ENCODE peak calls at places on chromosomes 2 and 18, in eight cellular contexts. One of them, this sample, is unnamed.

GRCh38 chr2:189362283-189362682 is 79.0 kb upstream of the WDR75 start:
- DNase-seq in bronchial epithelial cell: no peak
- DNase-seq in dorsolateral prefrontal cortex: no peak
- DNase-seq in foreskin fibroblast: no peak
- DNase-seq in cardiac fibroblast: no peak
- DNase-seq in ovary: no peak
- DNase-seq in fibroblast of pulmonary artery: no peak
- DNase-seq in A673: no peak
- DNase-seq in this sample: no peak

GRCh38 chr2:165497659-165498306 is 28.3 kb downstream of the CSRNP3 start:
- DNase-seq in bronchial epithelial cell: no peak
- DNase-seq in dorsolateral prefrontal cortex: no peak
- DNase-seq in foreskin fibroblast: no peak
- DNase-seq in cardiac fibroblast: no peak
- DNase-seq in ovary: no peak
- DNase-seq in fibroblast of pulmonary artery: no peak
- DNase-seq in A673: no peak
- DNase-seq in this sample: no peak

GRCh38 chr2:118851650-118852049 is 4.2 kb upstream of the EN1 start:
- DNase-seq in bronchial epithelial cell: no peak
- DNase-seq in dorsolateral prefrontal cortex: no peak
- DNase-seq in foreskin fibroblast: no peak
- DNase-seq in cardiac fibroblast: no peak
- DNase-seq in ovary: no peak
- DNase-seq in fibroblast of pulmonary artery: no peak
- DNase-seq in A673: no peak
- DNase-seq in this sample: no peak

GRCh38 chr2:45264227-45265225 is 255.3 kb upstream of the SIX2 start:
- DNase-seq in bronchial epithelial cell: peak; percentile 42
- DNase-seq in dorsolateral prefrontal cortex: no peak
- DNase-seq in foreskin fibroblast: peak; percentile 49
- DNase-seq in cardiac fibroblast: no peak
- DNase-seq in ovary: no peak
- DNase-seq in fibroblast of pulmonary artery: no peak
- DNase-seq in A673: no peak
- DNase-seq in this sample: peak; percentile 90

GRCh38 chr2:141468746-141469145 is 662.1 kb downstream of the LRP1B start:
- DNase-seq in bronchial epithelial cell: peak; percentile 22
- DNase-seq in dorsolateral prefrontal cortex: no peak
- DNase-seq in foreskin fibroblast: no peak
- DNase-seq in cardiac fibroblast: no peak
- DNase-seq in ovary: no peak
- DNase-seq in fibroblast of pulmonary artery: no peak
- DNase-seq in A673: no peak
- DNase-seq in this sample: no peak

GRCh38 chr2:60119778-60120177 is 433.7 kb downstream of the BCL11A start:
- DNase-seq in bronchial epithelial cell: peak; percentile 10
- DNase-seq in dorsolateral prefrontal cortex: no peak
- DNase-seq in foreskin fibroblast: no peak
- DNase-seq in cardiac fibroblast: no peak
- DNase-seq in ovary: no peak
- DNase-seq in fibroblast of pulmonary artery: no peak
- DNase-seq in A673: no peak
- DNase-seq in this sample: no peak

GRCh38 chr2:221334466-221334865 is 237.6 kb downstream of the EPHA4 start:
- DNase-seq in bronchial epithelial cell: no peak
- DNase-seq in dorsolateral prefrontal cortex: no peak
- DNase-seq in foreskin fibroblast: no peak
- DNase-seq in cardiac fibroblast: no peak
- DNase-seq in ovary: no peak
- DNase-seq in fibroblast of pulmonary artery: no peak
- DNase-seq in A673: no peak
- DNase-seq in this sample: no peak

GRCh38 chr2:17398770-17399169 is 119.5 kb downstream of the RAD51AP2 start:
- DNase-seq in bronchial epithelial cell: no peak
- DNase-seq in dorsolateral prefrontal cortex: no peak
- DNase-seq in foreskin fibroblast: no peak
- DNase-seq in cardiac fibroblast: no peak
- DNase-seq in ovary: no peak
- DNase-seq in fibroblast of pulmonary artery: no peak
- DNase-seq in A673: no peak
- DNase-seq in this sample: no peak

GRCh38 chr2:105896765-105897163 is 152.1 kb downstream of the NCK2 start:
- DNase-seq in bronchial epithelial cell: no peak
- DNase-seq in dorsolateral prefrontal cortex: no peak
- DNase-seq in foreskin fibroblast: no peak
- DNase-seq in cardiac fibroblast: no peak
- DNase-seq in ovary: no peak
- DNase-seq in fibroblast of pulmonary artery: no peak
- DNase-seq in A673: no peak
- DNase-seq in this sample: no peak

GRCh38 chr2:83342860-83343329 is 1116.2 kb downstream of the SUCLG1 start:
- DNase-seq in bronchial epithelial cell: no peak
- DNase-seq in dorsolateral prefrontal cortex: no peak
- DNase-seq in foreskin fibroblast: no peak
- DNase-seq in cardiac fibroblast: no peak
- DNase-seq in ovary: no peak
- DNase-seq in fibroblast of pulmonary artery: no peak
- DNase-seq in A673: no peak
- DNase-seq in this sample: no peak

GRCh38 chr2:120934891-120935338 is 199.2 kb downstream of the GLI2 start:
- DNase-seq in bronchial epithelial cell: peak; percentile 94
- DNase-seq in dorsolateral prefrontal cortex: no peak
- DNase-seq in foreskin fibroblast: peak; percentile 92
- DNase-seq in cardiac fibroblast: peak; percentile 63
- DNase-seq in ovary: no peak
- DNase-seq in fibroblast of pulmonary artery: peak; percentile 72
- DNase-seq in A673: peak; percentile 48
- DNase-seq in this sample: peak; percentile 93

GRCh38 chr2:159922563-159922962 is 124.6 kb upstream of the CD302 start:
- DNase-seq in bronchial epithelial cell: peak; percentile 31
- DNase-seq in dorsolateral prefrontal cortex: no peak
- DNase-seq in foreskin fibroblast: peak; percentile 42
- DNase-seq in cardiac fibroblast: no peak
- DNase-seq in ovary: no peak
- DNase-seq in fibroblast of pulmonary artery: no peak
- DNase-seq in A673: no peak
- DNase-seq in this sample: peak; percentile 61

GRCh38 chr18:28112056-28112470 is 64.9 kb downstream of the CDH2 start:
- DNase-seq in bronchial epithelial cell: peak; percentile 79
- DNase-seq in dorsolateral prefrontal cortex: no peak
- DNase-seq in foreskin fibroblast: peak; percentile 70
- DNase-seq in cardiac fibroblast: peak; percentile 70
- DNase-seq in ovary: no peak
- DNase-seq in fibroblast of pulmonary artery: peak; percentile 73
- DNase-seq in A673: no peak
- DNase-seq in this sample: peak; percentile 73

GRCh38 chr18:60117321-60117720 is 217.5 kb downstream of the PMAIP1 start:
- DNase-seq in bronchial epithelial cell: no peak
- DNase-seq in dorsolateral prefrontal cortex: no peak
- DNase-seq in foreskin fibroblast: no peak
- DNase-seq in cardiac fibroblast: no peak
- DNase-seq in ovary: no peak
- DNase-seq in fibroblast of pulmonary artery: no peak
- DNase-seq in A673: no peak
- DNase-seq in this sample: no peak

GRCh38 chr2:15425707-15426106 is 135.4 kb downstream of the NBAS start:
- DNase-seq in bronchial epithelial cell: no peak
- DNase-seq in dorsolateral prefrontal cortex: no peak
- DNase-seq in foreskin fibroblast: no peak
- DNase-seq in cardiac fibroblast: no peak
- DNase-seq in ovary: no peak
- DNase-seq in fibroblast of pulmonary artery: no peak
- DNase-seq in A673: no peak
- DNase-seq in this sample: no peak

GRCh38 chr18:61854578-61854977 is 38.2 kb downstream of the RNF152 start:
- DNase-seq in bronchial epithelial cell: peak; percentile 82
- DNase-seq in dorsolateral prefrontal cortex: no peak
- DNase-seq in foreskin fibroblast: no peak
- DNase-seq in cardiac fibroblast: peak; percentile 17
- DNase-seq in ovary: no peak
- DNase-seq in fibroblast of pulmonary artery: peak; percentile 54
- DNase-seq in A673: no peak
- DNase-seq in this sample: no peak

GRCh38 chr18:69936191-69936558 is 11.5 kb downstream of the CD226 start:
- DNase-seq in bronchial epithelial cell: no peak
- DNase-seq in dorsolateral prefrontal cortex: no peak
- DNase-seq in foreskin fibroblast: no peak
- DNase-seq in cardiac fibroblast: peak; percentile 17
- DNase-seq in ovary: no peak
- DNase-seq in fibroblast of pulmonary artery: peak; percentile 6
- DNase-seq in A673: no peak
- DNase-seq in this sample: peak; percentile 13

GRCh38 chr2:187842978-187843847 is 289.0 kb upstream of the TFPI start:
- DNase-seq in bronchial epithelial cell: peak; percentile 65
- DNase-seq in dorsolateral prefrontal cortex: no peak
- DNase-seq in foreskin fibroblast: peak; percentile 48
- DNase-seq in cardiac fibroblast: peak; percentile 85
- DNase-seq in ovary: no peak
- DNase-seq in fibroblast of pulmonary artery: peak; percentile 86
- DNase-seq in A673: peak; percentile 76
- DNase-seq in this sample: peak; percentile 76

GRCh38 chr18:55861266-55861665 is 273.3 kb upstream of the TCF4 start:
- DNase-seq in bronchial epithelial cell: peak; percentile 45
- DNase-seq in dorsolateral prefrontal cortex: peak; percentile 13
- DNase-seq in foreskin fibroblast: peak; percentile 48
- DNase-seq in cardiac fibroblast: peak; percentile 70
- DNase-seq in ovary: no peak
- DNase-seq in fibroblast of pulmonary artery: peak; percentile 76
- DNase-seq in A673: peak; percentile 71
- DNase-seq in this sample: peak; percentile 66

GRCh38 chr2:148251993-148252392 is 231.1 kb downstream of the MBD5 start:
- DNase-seq in bronchial epithelial cell: no peak
- DNase-seq in dorsolateral prefrontal cortex: no peak
- DNase-seq in foreskin fibroblast: no peak
- DNase-seq in cardiac fibroblast: no peak
- DNase-seq in ovary: no peak
- DNase-seq in fibroblast of pulmonary artery: no peak
- DNase-seq in A673: no peak
- DNase-seq in this sample: no peak

GRCh38 chr18:39806519-39806918 is 2148.5 kb upstream of the PIK3C3 start:
- DNase-seq in bronchial epithelial cell: peak; percentile 41
- DNase-seq in dorsolateral prefrontal cortex: no peak
- DNase-seq in foreskin fibroblast: no peak
- DNase-seq in cardiac fibroblast: peak; percentile 59
- DNase-seq in ovary: no peak
- DNase-seq in fibroblast of pulmonary artery: peak; percentile 69
- DNase-seq in A673: peak; percentile 49
- DNase-seq in this sample: peak; percentile 66
- TF ChIP-seq CTCF in bronchial epithelial cell: no peak
- TF ChIP-seq CTCF in dorsolateral prefrontal cortex: no peak
- TF ChIP-seq CTCF in foreskin fibroblast: no peak
- TF ChIP-seq CTCF in cardiac fibroblast: peak; percentile 11
- TF ChIP-seq CTCF in ovary: no peak
- TF ChIP-seq CTCF in fibroblast of pulmonary artery: no peak
- TF ChIP-seq CTCF in A673: no peak
- TF ChIP-seq CTCF in this sample: no peak

GRCh38 chr2:88345842-88346241 is 106.7 kb downstream of the FOXI3 start:
- DNase-seq in bronchial epithelial cell: no peak
- DNase-seq in dorsolateral prefrontal cortex: no peak
- DNase-seq in foreskin fibroblast: no peak
- DNase-seq in cardiac fibroblast: no peak
- DNase-seq in ovary: no peak
- DNase-seq in fibroblast of pulmonary artery: no peak
- DNase-seq in A673: no peak
- DNase-seq in this sample: no peak

GRCh38 chr2:88355486-88355885 is 97.0 kb downstream of the FOXI3 start:
- DNase-seq in bronchial epithelial cell: no peak
- DNase-seq in dorsolateral prefrontal cortex: no peak
- DNase-seq in foreskin fibroblast: no peak
- DNase-seq in cardiac fibroblast: no peak
- DNase-seq in ovary: no peak
- DNase-seq in fibroblast of pulmonary artery: no peak
- DNase-seq in A673: no peak
- DNase-seq in this sample: no peak

GRCh38 chr2:88350641-88351601 is 101.6 kb downstream of the FOXI3 start:
- DNase-seq in bronchial epithelial cell: peak; percentile 31
- DNase-seq in dorsolateral prefrontal cortex: no peak
- DNase-seq in foreskin fibroblast: no peak
- DNase-seq in cardiac fibroblast: peak; percentile 34
- DNase-seq in ovary: no peak
- DNase-seq in fibroblast of pulmonary artery: peak; percentile 26
- DNase-seq in A673: peak; percentile 67
- DNase-seq in this sample: peak; percentile 26

DNA sequence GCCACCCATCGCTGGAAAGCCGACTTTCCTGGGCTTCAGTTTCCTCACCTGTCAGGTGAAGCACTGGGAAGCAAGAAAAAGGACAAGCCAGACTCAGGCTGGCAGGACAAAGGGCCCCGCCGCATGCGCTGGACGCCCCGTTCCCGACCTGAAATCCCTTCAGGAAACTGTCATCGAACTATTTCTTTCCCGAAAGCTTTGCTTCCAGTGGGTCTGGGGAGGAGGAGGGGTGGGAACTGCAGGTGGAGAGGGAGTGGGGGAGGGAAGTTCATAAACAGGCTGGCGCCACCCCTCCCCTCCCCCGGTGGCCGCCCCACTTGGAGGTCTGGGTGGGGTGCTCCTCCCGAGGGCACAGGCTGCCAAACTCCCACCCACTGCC is 102.2 kb downstream of the FOXI3 start:
- DNase-seq in bronchial epithelial cell: no peak
- DNase-seq in dorsolateral prefrontal cortex: no peak
- DNase-seq in foreskin fibroblast: no peak
- DNase-seq in cardiac fibroblast: no peak
- DNase-seq in ovary: no peak
- DNase-seq in fibroblast of pulmonary artery: no peak
- DNase-seq in A673: no peak
- DNase-seq in this sample: no peak
- H3K4me3 ChIP-seq in bronchial epithelial cell: no peak overlapping the region
- H3K4me3 ChIP-seq in dorsolateral prefrontal cortex: no peak overlapping the region
- H3K4me3 ChIP-seq in foreskin fibroblast: no peak overlapping the region
- H3K4me3 ChIP-seq in cardiac fibroblast: no peak overlapping the region
- H3K4me3 ChIP-seq in ovary: no peak overlapping the region
- H3K4me3 ChIP-seq in fibroblast of pulmonary artery: no peak overlapping the region
- H3K4me3 ChIP-seq in A673: no peak overlapping the region
- H3K4me3 ChIP-seq in this sample: no peak overlapping the region

GRCh38 chr2:20677301-20678176 is 10.6 kb downstream of the GDF7 start:
- DNase-seq in bronchial epithelial cell: no peak
- DNase-seq in dorsolateral prefrontal cortex: no peak
- DNase-seq in foreskin fibroblast: no peak
- DNase-seq in cardiac fibroblast: no peak
- DNase-seq in ovary: no peak
- DNase-seq in fibroblast of pulmonary artery: no peak
- DNase-seq in A673: no peak
- DNase-seq in this sample: no peak
- TF ChIP-seq CTCF in bronchial epithelial cell: no peak
- TF ChIP-seq CTCF in dorsolateral prefrontal cortex: no peak
- TF ChIP-seq CTCF in foreskin fibroblast: no peak
- TF ChIP-seq CTCF in cardiac fibroblast: no peak
- TF ChIP-seq CTCF in ovary: no peak
- TF ChIP-seq CTCF in fibroblast of pulmonary artery: peak; percentile 6
- TF ChIP-seq CTCF in A673: peak; percentile 10
- TF ChIP-seq CTCF in this sample: no peak

DNA sequence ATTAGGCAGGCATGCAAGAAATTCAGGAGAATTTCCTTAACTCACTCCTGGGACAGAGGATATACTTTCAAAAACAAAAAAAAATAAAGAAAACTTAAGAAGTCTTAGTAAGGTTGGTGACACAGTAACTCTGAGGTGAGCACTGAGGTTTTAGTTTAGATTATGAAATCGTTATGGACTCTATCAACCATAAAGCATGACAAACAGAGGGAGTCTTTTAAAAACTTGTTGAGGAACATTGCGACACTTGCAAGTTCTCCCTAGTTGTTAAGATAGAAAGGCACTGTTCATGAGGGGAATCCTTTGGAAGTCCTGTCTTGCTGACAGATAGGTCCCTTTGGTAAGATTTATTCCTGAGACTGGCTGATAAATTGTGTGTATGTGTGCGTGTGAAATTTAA is 194.3 kb upstream of the ERBB4 start:
- DNase-seq in bronchial epithelial cell: peak; percentile 27
- DNase-seq in dorsolateral prefrontal cortex: no peak
- DNase-seq in foreskin fibroblast: no peak
- DNase-seq in cardiac fibroblast: no peak
- DNase-seq in ovary: no peak
- DNase-seq in fibroblast of pulmonary artery: no peak
- DNase-seq in A673: no peak
- DNase-seq in this sample: peak; percentile 17
- H3K4me3 ChIP-seq in bronchial epithelial cell: no peak overlapping the region
- H3K4me3 ChIP-seq in dorsolateral prefrontal cortex: no peak overlapping the region
- H3K4me3 ChIP-seq in foreskin fibroblast: no peak overlapping the region
- H3K4me3 ChIP-seq in cardiac fibroblast: no peak overlapping the region
- H3K4me3 ChIP-seq in ovary: no peak overlapping the region
- H3K4me3 ChIP-seq in fibroblast of pulmonary artery: no peak overlapping the region
- H3K4me3 ChIP-seq in A673: no peak overlapping the region
- H3K4me3 ChIP-seq in this sample: no peak overlapping the region